ENCODE peak calls at places on chromosomes 5 and 9, in four cellular contexts. Z is left ventricle myocardium inferior, K is cardiac fibroblast, Q is cardiac muscle cell. S is an unnamed sample.

GRCh38 chr9:8115570-8115969 is 316.0 kb upstream of the DMAC1 start:
- DNase-seq in Z (no peak), K (no peak), Q (no peak), S (no peak)

GRCh38 chr9:73423891-73424290 is 272.2 kb downstream of the ANXA1 start:
- DNase-seq in Z (no peak), K (no peak), Q (no peak), S (no peak)

GRCh38 chr5:50440651-50441478 is at the start of gene EMB:
- DNase-seq in Z (peak; percentile 68), K (peak; percentile 50), Q (peak; percentile 65), S (no peak)

GRCh38 chr5:176447538-176447981 is 625 bp upstream of the FAF2 start:
- DNase-seq in Z (no peak), K (no peak), Q (no peak), S (no peak)

GRCh38 chr9:4339783-4340335 is 40.0 kb upstream of the GLIS3 start:
- DNase-seq in Z (no peak), K (peak; percentile 26), Q (no peak), S (no peak)

GRCh38 chr5:159185773-159186172 is 23.6 kb downstream of the RNF145 start:
- DNase-seq in Z (no peak), K (no peak), Q (no peak), S (no peak)

GRCh38 chr5:140372971-140373487 is 13.0 kb downstream of the SLC4A9 start:
- DNase-seq in Z (peak; percentile 73), K (peak; percentile 81), Q (peak; percentile 74), S (peak; percentile 24)

GRCh38 chr5:91119265-91119664 is 263.9 kb downstream of the ARRDC3 start:
- DNase-seq in Z (no peak), K (no peak), Q (no peak), S (no peak)

GRCh38 chr5:102547659-102548058 is 48.9 kb upstream of the SLCO6A1 start:
- DNase-seq in Z (no peak), K (no peak), Q (no peak), S (no peak)

GRCh38 chr5:180555168-180555921 is 36.0 kb downstream of the SCGB3A1 start:
- DNase-seq in Z (no peak), K (peak; percentile 7), Q (no peak), S (no peak)

GRCh38 chr9:134058716-134059115 is 9.1 kb downstream of the BRD3 start:
- DNase-seq in Z (no peak), K (peak; percentile 32), Q (no peak), S (no peak)

GRCh38 chr9:79264511-79265448 is 307.0 kb upstream of the TLE4 start:
- DNase-seq in Z (no peak), K (no peak), Q (no peak), S (peak; percentile 20)

GRCh38 chr5:113693621-113694130 is 180.2 kb downstream of the YTHDC2 start:
- DNase-seq in Z (no peak), K (no peak), Q (no peak), S (no peak)

GRCh38 chr5:56814963-56815656 is at the start of gene MAP3K1:
- DNase-seq in Z (peak; percentile 82), K (peak; percentile 68), Q (peak; percentile 90), S (no peak)
- TF ChIP-seq CTCF in Z (no peak), K (no peak), Q (no peak), S (no peak)

DNA sequence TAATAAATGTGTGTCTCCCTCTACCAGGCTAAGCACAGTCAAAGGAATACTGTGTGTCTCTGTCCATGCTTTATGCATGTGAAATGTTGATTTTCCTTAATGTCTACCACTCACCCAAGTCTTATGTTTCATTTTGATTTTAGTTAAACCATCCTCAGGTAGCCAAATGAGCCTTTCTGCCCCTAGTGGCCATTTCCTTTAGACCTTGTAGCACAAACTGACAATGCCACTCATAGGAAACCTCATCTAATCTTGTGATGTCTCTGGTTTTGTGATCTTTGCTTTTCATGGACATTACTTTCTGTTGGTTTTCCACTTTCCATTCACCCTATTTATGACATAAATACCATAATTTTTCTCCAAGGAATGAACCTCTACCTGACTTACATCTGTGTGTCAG is 820.8 kb downstream of the MAT2B start:
- DNase-seq in Z (no peak), K (no peak), Q (no peak), S (no peak)
- TF ChIP-seq CTCF in Z (no peak), K (peak; percentile 33), Q (peak; percentile 19), S (no peak)

DNA sequence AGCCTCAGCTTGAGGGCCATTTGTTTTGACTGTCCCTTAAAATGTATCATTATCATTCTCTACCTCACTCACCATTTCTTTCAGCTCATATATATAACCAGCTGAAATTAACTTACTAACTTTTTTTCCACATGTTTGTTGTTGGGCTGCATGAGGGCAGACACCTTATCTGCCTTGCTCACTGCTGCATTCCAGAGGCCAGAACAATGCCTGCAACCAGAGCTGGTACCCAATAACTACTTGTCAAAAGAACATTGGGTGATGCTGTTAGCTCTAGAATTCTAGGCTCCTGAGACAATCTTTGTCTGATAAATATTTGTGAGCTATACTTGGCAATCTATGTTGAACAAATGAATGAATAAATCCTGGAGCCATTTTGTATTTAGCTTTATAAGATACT is 68.3 kb downstream of the HTR4 start:
- DNase-seq in Z (no peak), K (no peak), Q (no peak), S (no peak)
- TF ChIP-seq CTCF in Z (peak; percentile 41), K (no peak), Q (peak; percentile 3), S (no peak)

DNA sequence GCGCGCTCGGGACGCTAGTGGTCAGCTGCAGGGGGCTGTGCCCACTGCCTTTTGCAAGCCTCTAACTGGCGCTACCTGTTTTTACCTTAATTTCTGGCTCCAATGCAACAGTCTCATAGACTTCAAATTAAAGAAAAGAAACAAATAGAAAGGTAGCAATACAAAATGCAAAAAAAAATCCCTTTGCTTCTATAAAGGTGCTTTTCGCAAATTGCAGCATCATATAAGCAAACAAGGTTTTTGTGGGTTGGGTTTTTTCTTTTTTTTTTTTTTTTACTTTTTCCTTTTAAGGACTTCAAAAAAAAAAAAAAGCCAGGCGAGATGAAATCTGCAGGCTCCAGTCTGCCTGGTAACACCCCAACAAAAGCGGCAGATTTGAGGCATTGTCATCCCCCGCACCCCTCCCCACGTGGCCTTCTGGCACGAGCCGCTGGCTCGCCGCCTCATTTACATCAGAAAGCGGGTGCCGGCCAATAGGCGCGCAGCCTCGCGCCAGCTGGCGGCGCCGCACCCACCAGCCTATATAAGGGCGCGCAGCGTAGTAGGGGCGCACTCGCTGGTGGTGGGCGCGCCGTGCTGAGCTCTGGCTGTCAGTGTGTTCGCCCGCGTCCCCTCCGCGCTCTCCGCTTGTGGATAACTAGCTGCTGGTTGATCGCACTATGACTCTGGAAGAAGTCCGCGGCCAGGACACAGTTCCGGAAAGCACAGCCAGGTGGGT is at the start of gene GADD45G:
- DNase-seq in Z (peak; percentile 91), K (peak; percentile 74), Q (peak; percentile 94), S (no peak)
- TF ChIP-seq CTCF in Z (peak; percentile 28), K (no peak), Q (no peak), S (no peak)

DNA sequence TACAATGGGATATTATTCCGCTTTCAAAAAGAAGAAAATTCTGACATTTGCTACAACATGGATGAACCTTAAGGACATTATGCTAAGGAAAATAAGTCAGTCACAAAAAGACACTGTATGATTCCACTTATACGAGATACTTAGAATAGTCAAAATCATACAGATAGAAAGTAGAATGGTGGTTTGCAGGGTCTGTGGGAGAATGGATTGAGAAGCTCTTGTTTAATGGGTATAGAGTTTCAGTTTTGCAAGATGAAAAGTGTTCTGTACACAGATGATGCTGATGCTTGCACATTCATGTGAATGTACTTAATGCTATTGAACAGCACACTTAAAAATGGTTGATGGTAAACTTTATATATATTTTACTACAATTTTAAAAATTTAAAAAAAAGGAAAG is 2050.7 kb upstream of the WWC1 start:
- DNase-seq in Z (no peak), K (no peak), Q (no peak), S (no peak)
- TF ChIP-seq CTCF in Z (no peak), K (no peak), Q (no peak), S (no peak)

GRCh38 chr5:132677191-132677590 is 3.4 kb downstream of the IL4 start:
- DNase-seq in Z (no peak), K (peak; percentile 91), Q (peak; percentile 33), S (peak; percentile 53)
- TF ChIP-seq CTCF in Z (no peak), K (peak; percentile 61), Q (peak; percentile 33), S (peak; percentile 70)